ENCODE peak calls at places on chromosomes 3 and 15, in eight cellular contexts. C, N, X, T, H, E, U and A are unnamed samples.

GRCh38 chr3:62046326-62046725 is 327.0 kb downstream of the FEZF2 start:
- DNase-seq in E (peak; percentile 31), X (no peak), U (no peak), H (peak; percentile 18), C (no peak), T (no peak), N (no peak), A (no peak)

GRCh38 chr3:15284121-15284889 is 48.1 kb downstream of the SH3BP5 start:
- DNase-seq in T (no peak), H (no peak), U (no peak), C (no peak), X (no peak), E (peak; percentile 22), N (no peak), A (no peak)

GRCh38 chr15:70321106-70321809 is 223.5 kb upstream of the TLE3 start:
- DNase-seq in N (no peak), U (no peak), X (no peak), T (no peak), C (no peak), H (no peak), E (no peak), A (no peak)

GRCh38 chr15:68812069-68812468 is 8.6 kb downstream of the ANP32A start:
- DNase-seq in E (no peak), N (no peak), U (no peak), H (no peak), X (no peak), C (no peak), T (no peak), A (no peak)

GRCh38 chr3:48403533-48404439 is 26.1 kb downstream of the PLXNB1 start:
- DNase-seq in E (no peak), T (no peak), H (no peak), C (peak; percentile 13), N (no peak), U (no peak), X (no peak), A (no peak)

GRCh38 chr3:127670761-127671522 is 1.8 kb upstream of the ABTB1 start:
- DNase-seq in X (no peak), C (peak; percentile 14), H (no peak), E (no peak), N (no peak), U (no peak), T (no peak), A (no peak)

GRCh38 chr15:76340198-76340801 is 3.7 kb downstream of the ISL2 start:
- DNase-seq in U (peak; percentile 44), C (no peak), N (no peak), E (peak; percentile 37), H (no peak), X (no peak), T (no peak), A (peak; percentile 21)

GRCh38 chr15:71288348-71288955 is 173.2 kb downstream of the THSD4 start:
- DNase-seq in H (peak; percentile 69), T (no peak), C (no peak), N (no peak), X (no peak), U (no peak), E (peak; percentile 34), A (no peak)

GRCh38 chr15:101153801-101154656 is 97.8 kb downstream of the CHSY1 start:
- DNase-seq in E (no peak), H (no peak), T (no peak), X (no peak), N (no peak), U (no peak), C (no peak), A (no peak)

GRCh38 chr3:61967019-61967418 is 405.6 kb downstream of the PTPRG start:
- DNase-seq in N (no peak), E (no peak), X (no peak), H (no peak), U (no peak), C (no peak), T (no peak), A (no peak)

GRCh38 chr3:16600771-16601538 is 4.3 kb downstream of the DAZL start:
- DNase-seq in C (peak; percentile 72), X (peak; percentile 77), T (peak; percentile 72), H (peak; percentile 71), N (no peak), E (peak; percentile 94), U (peak; percentile 73), A (peak; percentile 76)

GRCh38 chr15:98703291-98703690 is 55.0 kb downstream of the IGF1R start:
- DNase-seq in X (no peak), N (no peak), H (no peak), U (no peak), C (no peak), E (no peak), T (no peak), A (no peak)

GRCh38 chr3:164608554-164609276 is 469.6 kb downstream of the SI start:
- DNase-seq in E (peak; percentile 3), H (no peak), N (no peak), U (no peak), X (no peak), T (no peak), C (no peak), A (no peak)

GRCh38 chr3:113631143-113631542 is 65.3 kb downstream of the USF3 start:
- DNase-seq in X (no peak), U (no peak), T (no peak), H (no peak), C (no peak), E (no peak), N (no peak), A (no peak)

GRCh38 chr3:144362126-144362525 is 390.5 kb downstream of the DIPK2A start:
- DNase-seq in N (no peak), C (no peak), U (no peak), X (no peak), E (peak; percentile 63), H (peak; percentile 62), T (no peak), A (no peak)

GRCh38 chr3:12624056-12624455 is 39.9 kb downstream of the RAF1 start:
- DNase-seq in C (no peak), T (no peak), X (no peak), N (no peak), U (no peak), E (no peak), H (no peak), A (no peak)

GRCh38 chr3:12618426-12618825 is 45.5 kb downstream of the RAF1 start:
- DNase-seq in T (no peak), X (no peak), C (no peak), N (no peak), U (no peak), H (no peak), E (no peak), A (no peak)

GRCh38 chr3:12620305-12620704 is 43.6 kb downstream of the RAF1 start:
- DNase-seq in U (no peak), C (no peak), N (no peak), H (no peak), X (no peak), E (no peak), T (no peak), A (no peak)

GRCh38 chr3:12622335-12622734 is 41.6 kb downstream of the RAF1 start:
- DNase-seq in X (no peak), U (no peak), N (no peak), E (no peak), H (no peak), T (no peak), C (no peak), A (no peak)

DNA sequence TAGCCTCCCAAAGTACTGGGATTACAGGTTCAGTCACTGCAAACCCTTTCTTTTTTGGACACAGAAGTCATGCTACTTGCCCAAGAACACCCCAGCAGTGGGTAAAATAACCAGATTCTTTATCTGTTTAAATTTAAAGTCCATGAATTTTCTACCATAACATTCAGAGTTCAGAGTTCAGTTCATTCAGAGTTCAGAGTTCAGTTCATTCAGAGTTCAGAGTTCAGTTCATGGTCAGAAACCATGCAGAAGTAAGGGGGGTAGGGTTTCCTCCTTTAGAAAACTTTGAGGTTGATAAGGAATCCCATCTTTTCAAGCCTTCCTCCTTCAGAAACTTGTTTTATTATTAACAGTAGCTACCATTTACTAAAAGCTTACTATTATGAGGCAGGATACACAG is 43.2 kb downstream of the RAF1 start:
- DNase-seq in T (no peak), X (no peak), U (no peak), E (no peak), H (no peak), N (no peak), C (no peak), A (no peak)
- H3K27me3 ChIP-seq in T (no peaks in the 10 kb centered on the region), X (no peaks in the 10 kb centered on the region), U (no peaks in the 10 kb centered on the region), E (no peaks in the 10 kb centered on the region), H (no peaks in the 10 kb centered on the region), N (no peaks in the 10 kb centered on the region), C (no peaks in the 10 kb centered on the region), A (no peaks in the 10 kb centered on the region)

DNA sequence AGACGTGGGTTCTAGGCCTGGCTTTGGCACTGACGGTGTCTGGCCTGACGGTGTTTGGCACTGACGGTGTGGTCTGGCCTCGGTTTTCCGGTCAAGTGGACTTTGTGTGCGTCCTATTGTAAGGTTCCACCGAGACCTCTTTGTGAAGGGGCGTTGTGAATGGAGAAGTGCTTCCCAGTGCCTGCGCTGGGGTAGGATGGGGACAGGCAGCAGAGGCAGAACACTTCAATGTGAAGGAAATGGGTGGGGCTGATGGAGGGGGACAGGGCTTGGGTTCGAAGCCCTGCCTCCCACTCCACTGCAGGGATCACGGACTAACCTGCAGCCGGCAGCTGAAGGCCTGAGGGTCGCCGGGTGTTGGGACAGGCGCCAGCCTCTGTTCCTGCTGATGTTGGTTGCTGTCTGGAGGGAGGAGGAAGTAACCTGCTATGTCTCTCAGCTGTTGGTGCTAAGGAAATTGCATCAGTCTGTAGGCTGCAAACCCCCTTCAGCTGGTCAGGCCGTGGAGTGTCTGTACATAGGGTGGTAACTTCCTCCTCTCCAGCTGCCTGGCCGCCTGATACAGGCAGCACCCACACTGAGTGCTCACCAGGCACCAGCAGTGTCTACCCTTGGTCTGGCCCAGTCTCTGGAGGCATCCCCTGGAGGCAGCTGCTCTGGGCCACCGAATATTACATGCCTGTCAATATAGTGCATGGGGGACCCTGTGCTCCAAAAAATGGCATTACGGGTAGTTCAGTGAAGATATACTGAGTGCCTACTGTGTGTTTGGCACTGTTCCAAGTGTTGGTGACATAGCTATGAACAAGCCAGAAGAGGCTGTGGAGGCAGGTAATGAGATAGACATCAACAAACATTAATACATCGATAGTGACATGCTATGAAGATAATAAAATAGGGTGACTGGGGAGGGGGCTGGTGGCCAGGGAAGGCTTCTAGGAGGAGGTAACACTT is 1.1 kb downstream of the TM6SF1 start:
- DNase-seq in H (peak; percentile 41), U (peak; percentile 61), X (no peak), E (no peak), C (peak; percentile 15), N (peak; percentile 3), T (no peak), A (no peak)
- H3K4me3 ChIP-seq in H (peak overlapping the region; percentile 48), U (no peak overlapping the region), X (peak overlapping the region; percentile 37), E (no peak overlapping the region), C (no peak overlapping the region), N (peak overlapping the region; percentile 58), T (no peak overlapping the region), A (peak overlapping the region; percentile 22)

GRCh38 chr3:88046731-88047130 is 12.1 kb downstream of the CGGBP1 start:
- DNase-seq in T (no peak), C (no peak), H (no peak), U (no peak), E (no peak), N (no peak), X (no peak), A (no peak)
- H3K27me3 ChIP-seq in T (no peaks in the 10 kb centered on the region), C (no peaks in the 10 kb centered on the region), H (no peaks in the 10 kb centered on the region), U (no peaks in the 10 kb centered on the region), E (no peaks in the 10 kb centered on the region), N (no peaks in the 10 kb centered on the region), X (no peaks in the 10 kb centered on the region), A (no peaks in the 10 kb centered on the region)

DNA sequence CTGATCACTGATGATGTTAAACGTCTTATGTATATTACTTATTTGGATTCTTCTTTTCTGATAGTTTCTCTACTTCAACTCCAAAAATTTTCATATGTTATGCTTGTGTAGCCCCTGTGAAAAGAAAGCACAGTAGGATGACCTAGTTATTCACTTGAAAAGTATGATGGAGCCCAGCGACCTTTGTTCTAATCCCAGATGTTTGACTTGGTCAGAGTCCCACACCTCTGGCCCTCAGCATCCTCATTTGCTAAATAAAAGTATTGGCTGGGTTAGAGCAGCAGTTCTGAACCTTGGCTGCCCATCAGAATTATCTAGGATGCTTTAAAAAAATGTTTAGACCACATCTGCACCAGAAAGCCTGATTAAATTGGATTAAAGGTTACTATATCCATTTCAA is 173.7 kb downstream of the ATG7 start:
- DNase-seq in E (peak; percentile 40), C (peak; percentile 53), N (no peak), T (no peak), H (no peak), X (no peak), U (no peak), A (no peak)
- H3K4me3 ChIP-seq in E (no peak overlapping the region), C (no peak overlapping the region), N (no peak overlapping the region), T (no peak overlapping the region), H (no peak overlapping the region), X (no peak overlapping the region), U (no peak overlapping the region), A (no peak overlapping the region)